ENCODE peak calls at places on chromosomes 12 and 14, in nine cellular contexts. X, N, Z, V, R, Q, J, G and H are unnamed samples.
A peak's percentile ranks its signal among the peaks of the same experiment; 100 is the strongest.

GRCh38 chr14:77000340-77001235 is 27.9 kb downstream of the IRF2BPL start:
- DNase-seq in J (peak; percentile 47), N (no peak), X (no peak), Q (peak; percentile 39), R (peak; percentile 80), V (no peak), G (no peak), Z (peak; percentile 86), H (peak; percentile 40)

GRCh38 chr12:132429122-132429931 is 60.6 kb upstream of the FBRSL1 start:
- DNase-seq in Z (no peak), N (no peak), X (no peak), Q (no peak), G (no peak), V (no peak), R (no peak), J (no peak), H (no peak)

GRCh38 chr12:131994589-131994988 is 44.8 kb downstream of the EP400 start:
- DNase-seq in R (no peak), V (no peak), Z (no peak), G (no peak), N (no peak), X (no peak), J (no peak), Q (no peak), H (no peak)

GRCh38 chr14:76574416-76574815 is 186.9 kb upstream of the VASH1 start:
- DNase-seq in N (no peak), V (no peak), J (no peak), Q (no peak), R (no peak), G (no peak), Z (no peak), X (no peak), H (no peak)

GRCh38 chr12:57248934-57249742 is 1.8 kb downstream of the STAC3 start:
- DNase-seq in V (no peak), X (no peak), N (no peak), G (no peak), Z (no peak), J (no peak), R (no peak), Q (peak; percentile 19), H (no peak)

GRCh38 chr14:89485264-89485663 is 68.2 kb upstream of the FOXN3 start:
- DNase-seq in Z (no peak), J (no peak), X (no peak), V (no peak), G (no peak), N (no peak), R (peak; percentile 45), Q (no peak), H (no peak)

GRCh38 chr14:51716610-51717009 is 64.9 kb downstream of the FRMD6 start:
- DNase-seq in X (no peak), Z (no peak), V (no peak), Q (peak; percentile 34), N (no peak), G (no peak), R (no peak), J (peak; percentile 57), H (no peak)

GRCh38 chr12:127150479-127150878 is 1116.5 kb upstream of the TMEM132C start:
- DNase-seq in X (no peak), R (no peak), Z (no peak), G (no peak), Q (peak; percentile 59), V (no peak), N (no peak), J (no peak), H (no peak)

GRCh38 chr14:60622920-60623263 is 26.4 kb downstream of the SIX1 start:
- DNase-seq in J (peak; percentile 92), X (peak; percentile 34), R (no peak), Q (peak; percentile 91), Z (no peak), N (no peak), G (no peak), V (no peak), H (peak; percentile 92)

GRCh38 chr12:103560604-103561101 is 26.4 kb upstream of the STAB2 start:
- DNase-seq in Q (peak; percentile 100), R (no peak), X (peak; percentile 93), N (no peak), V (peak; percentile 92), Z (no peak), G (no peak), J (peak; percentile 93), H (peak; percentile 95)

GRCh38 chr12:113961921-113962710 is 4.0 kb downstream of the RBM19 start:
- DNase-seq in G (no peak), N (no peak), R (no peak), X (no peak), J (peak; percentile 69), V (peak; percentile 25), Q (peak; percentile 77), Z (no peak), H (no peak)

DNA sequence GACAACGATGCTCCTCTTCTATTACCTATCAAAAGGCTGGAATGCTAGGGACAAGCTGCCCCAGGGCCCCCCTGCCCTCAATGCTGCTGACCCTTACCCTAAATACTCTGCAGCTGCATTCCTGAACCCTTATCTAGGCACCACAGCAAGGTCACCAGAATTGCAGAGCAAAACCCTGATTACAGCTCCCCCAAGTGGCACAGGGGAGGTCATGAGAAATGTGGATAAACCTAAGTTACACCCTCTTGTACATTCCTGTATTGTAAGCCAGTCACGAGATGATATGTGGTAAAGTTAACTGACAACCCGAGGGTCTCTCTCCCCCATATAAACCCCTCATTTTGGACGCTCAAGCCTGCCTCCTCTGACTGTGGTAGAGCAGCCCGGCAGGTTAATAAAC is 411.8 kb upstream of the STXBP6 start:
- DNase-seq in Z (no peak), Q (no peak), V (no peak), R (no peak), G (no peak), X (no peak), J (no peak), N (no peak), H (no peak)
- TF ChIP-seq CTCF in Z (no peak), Q (no peak), V (no peak), R (no peak), G (no peak), X (no peak), J (no peak), N (no peak), H (no peak)

DNA sequence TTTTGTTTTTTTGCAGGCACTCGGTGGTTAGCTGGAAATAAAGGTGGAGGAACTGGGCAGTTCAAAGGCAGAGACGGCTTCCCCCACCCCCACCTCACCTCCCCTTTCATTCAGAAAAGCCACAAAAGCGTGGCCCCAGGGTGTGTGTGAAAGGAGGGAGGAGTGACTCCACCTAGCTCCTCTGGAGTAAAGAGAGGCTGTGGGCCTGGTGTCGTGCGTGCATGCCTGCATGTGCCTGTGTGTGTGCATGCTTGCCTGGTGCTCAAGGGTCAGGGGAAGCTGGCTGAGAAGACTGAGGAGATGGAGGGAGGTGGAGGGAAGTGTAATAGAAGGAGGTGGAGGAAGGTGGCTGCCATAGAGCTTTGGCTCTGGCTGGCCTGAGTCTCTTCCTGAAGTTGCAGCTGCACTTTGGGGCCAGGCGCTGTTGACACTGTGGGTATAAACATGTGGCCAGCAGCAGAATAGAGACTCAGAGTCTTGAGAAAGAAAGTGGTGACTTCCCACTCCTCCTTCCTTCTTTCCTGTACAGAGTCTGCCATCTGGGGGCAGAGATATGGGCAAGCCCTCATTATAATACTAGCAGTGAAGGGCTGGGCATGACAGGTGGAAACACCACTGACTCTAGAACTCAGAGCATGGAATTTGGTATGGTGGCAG is 36.9 kb upstream of the SINHCAF start:
- DNase-seq in J (peak; percentile 8), X (no peak), R (no peak), N (no peak), Z (no peak), G (no peak), V (no peak), Q (no peak), H (no peak)
- TF ChIP-seq CTCF in J (no peak), X (no peak), R (no peak), N (no peak), Z (no peak), G (no peak), V (no peak), Q (no peak), H (no peak)

GRCh38 chr14:67599698-67600561 is at the start of gene PIGH:
- DNase-seq in V (peak; percentile 51), Q (peak; percentile 79), Z (peak; percentile 94), N (peak; percentile 94), J (peak; percentile 89), R (peak; percentile 92), G (peak; percentile 91), X (no peak), H (peak; percentile 87)
- TF ChIP-seq CTCF in V (peak; percentile 49), Q (peak; percentile 27), Z (peak; percentile 52), N (peak; percentile 72), J (peak; percentile 52), R (peak; percentile 50), G (peak; percentile 70), X (peak; percentile 51), H (peak; percentile 54)

GRCh38 chr12:66200110-66200509 is 11.1 kb downstream of the IRAK3 start:
- DNase-seq in N (no peak), Z (no peak), V (no peak), J (no peak), Q (peak; percentile 23), G (no peak), X (no peak), R (no peak), H (no peak)
- TF ChIP-seq CTCF in N (no peak), Z (no peak), V (no peak), J (no peak), Q (no peak), G (no peak), X (no peak), R (no peak), H (no peak)

DNA sequence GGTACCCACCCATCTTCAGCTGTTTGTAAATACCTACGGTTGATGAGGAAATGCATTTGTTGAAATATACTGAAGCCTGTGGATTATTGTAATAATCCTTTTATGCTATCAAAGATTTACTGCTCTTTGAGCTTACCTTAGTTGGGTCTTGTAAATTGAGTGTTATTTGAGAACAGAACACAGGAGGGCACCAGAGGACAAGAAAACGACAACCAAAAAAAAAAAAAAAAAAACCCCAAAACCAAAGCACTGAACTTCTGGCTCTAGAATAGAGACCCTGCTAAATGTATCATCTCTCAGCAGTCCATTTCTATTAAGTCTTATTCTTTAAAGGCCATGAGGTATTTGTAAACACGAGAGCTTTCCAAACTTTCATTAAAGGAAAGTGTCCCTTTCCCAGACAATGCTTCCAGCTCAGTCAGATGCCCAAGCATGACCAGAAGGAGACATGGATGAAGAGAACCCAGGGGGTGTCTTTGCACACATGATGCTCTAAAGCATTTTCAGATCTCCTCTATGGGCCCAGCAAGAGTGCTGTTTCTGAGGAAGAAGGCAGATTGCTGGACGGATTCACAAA is 763.9 kb downstream of the NRXN3 start:
- DNase-seq in R (no peak), J (peak; percentile 69), Z (no peak), X (no peak), Q (peak; percentile 46), V (no peak), G (no peak), N (no peak), H (peak; percentile 51)
- TF ChIP-seq CTCF in R (peak; percentile 18), J (peak; percentile 49), Z (peak; percentile 21), X (peak; percentile 43), Q (peak; percentile 43), V (peak; percentile 19), G (peak; percentile 52), N (peak; percentile 6), H (peak; percentile 48)